ENCODE peak calls at places on chromosome 14, in eight cellular contexts. Y, B, Q, F, D, T, M and L are unnamed samples.

GRCh38 chr14:76201162-76201561 is 49.4 kb downstream of the GPATCH2L start:
- DNase-seq in Y (no peak), B (no peak), Q (no peak), F (no peak), D (no peak), T (no peak), M (no peak), L (no peak)

GRCh38 chr14:75310295-75311059 is 31.8 kb downstream of the FOS start:
- DNase-seq in Y (peak), B (peak), Q (no peak), F (peak), D (peak), T (peak), M (peak), L (peak)

GRCh38 chr14:93977790-93978581 is 1.6 kb upstream of the ASB2 start:
- DNase-seq in Y (no peak), B (no peak), Q (peak), F (peak), D (no peak), T (no peak), M (no peak), L (no peak)

GRCh38 chr14:98345186-98345585 is 926.8 kb downstream of the BCL11B start:
- DNase-seq in Y (no peak), B (no peak), Q (no peak), F (no peak), D (no peak), T (no peak), M (no peak), L (no peak)

GRCh38 chr14:99682809-99683618 is 1.1 kb upstream of the CYP46A1 start:
- DNase-seq in Y (peak), B (peak), Q (peak), F (peak), D (peak), T (peak), M (peak), L (peak)

GRCh38 chr14:54175298-54175942 is 218.8 kb upstream of the BMP4 start:
- DNase-seq in Y (peak), B (peak), Q (peak), F (no peak), D (peak), T (peak), M (peak), L (peak)

GRCh38 chr14:24056800-24057184 is 5.0 kb downstream of the CARMIL3 start:
- DNase-seq in Y (no peak), B (no peak), Q (no peak), F (peak), D (no peak), T (no peak), M (no peak), L (no peak)

GRCh38 chr14:72516936-72517408 is 376.9 kb downstream of the DPF3 start:
- DNase-seq in Y (peak), B (peak), Q (peak), F (no peak), D (peak), T (peak), M (peak), L (peak)

GRCh38 chr14:76376409-76376877 is 506 bp downstream of the ESRRB start:
- DNase-seq in Y (no peak), B (no peak), Q (no peak), F (no peak), D (no peak), T (no peak), M (no peak), L (no peak)

GRCh38 chr14:95150910-95151309 is 6.4 kb downstream of the DICER1 start:
- DNase-seq in Y (no peak), B (no peak), Q (no peak), F (no peak), D (no peak), T (no peak), M (no peak), L (no peak)

GRCh38 chr14:77921820-77922219 is 121.9 kb downstream of the ADCK1 start:
- DNase-seq in Y (no peak), B (no peak), Q (no peak), F (no peak), D (no peak), T (no peak), M (no peak), L (no peak)

GRCh38 chr14:36663404-36664321 is 2.0 kb downstream of the PAX9 start:
- DNase-seq in Y (no peak), B (no peak), Q (no peak), F (peak), D (no peak), T (no peak), M (peak), L (no peak)

GRCh38 chr14:103294091-103294490 is 39.9 kb upstream of the EIF5 start:
- DNase-seq in Y (no peak), B (no peak), Q (no peak), F (no peak), D (no peak), T (no peak), M (no peak), L (no peak)

GRCh38 chr14:90576581-90576980 is 179.8 kb downstream of the CALM1 start:
- DNase-seq in Y (no peak), B (no peak), Q (no peak), F (no peak), D (no peak), T (no peak), M (no peak), L (no peak)

GRCh38 chr14:99430491-99430890 is 50.2 kb downstream of the SETD3 start:
- DNase-seq in Y (no peak), B (peak), Q (peak), F (peak), D (no peak), T (no peak), M (peak), L (no peak)

GRCh38 chr14:93096923-93097322 is 18.8 kb downstream of the ITPK1 start:
- DNase-seq in Y (no peak), B (no peak), Q (no peak), F (no peak), D (peak), T (no peak), M (no peak), L (no peak)

GRCh38 chr14:104984056-104984894 is 1.3 kb upstream of the CLBA1 start:
- DNase-seq in Y (no peak), B (no peak), Q (no peak), F (peak), D (peak), T (no peak), M (no peak), L (no peak)

GRCh38 chr14:85987292-85987691 is 457.3 kb downstream of the FLRT2 start:
- DNase-seq in Y (no peak), B (no peak), Q (no peak), F (no peak), D (no peak), T (no peak), M (no peak), L (no peak)

GRCh38 chr14:59424707-59425106 is 40.5 kb downstream of the GPR135 start:
- DNase-seq in Y (no peak), B (no peak), Q (no peak), F (peak), D (peak), T (no peak), M (no peak), L (no peak)

GRCh38 chr14:90697577-90698206 is 118.5 kb downstream of the TTC7B start:
- DNase-seq in Y (peak), B (peak), Q (peak), F (peak), D (peak), T (peak), M (peak), L (peak)

GRCh38 chr14:65041434-65041915 is 54.8 kb downstream of the FNTB start:
- DNase-seq in Y (no peak), B (no peak), Q (no peak), F (no peak), D (no peak), T (no peak), M (no peak), L (no peak)

GRCh38 chr14:71452987-71453386 is 479.2 kb upstream of the RGS6 start:
- DNase-seq in Y (no peak), B (no peak), Q (no peak), F (no peak), D (no peak), T (no peak), M (no peak), L (no peak)

GRCh38 chr14:79638647-79639266 is 572.5 kb downstream of the DIO2 start:
- DNase-seq in Y (no peak), B (no peak), Q (no peak), F (no peak), D (no peak), T (no peak), M (peak), L (peak)

GRCh38 chr14:96660135-96660534 is 137.0 kb upstream of the VRK1 start:
- DNase-seq in Y (no peak), B (no peak), Q (no peak), F (no peak), D (no peak), T (no peak), M (no peak), L (no peak)

GRCh38 chr14:92577321-92577742 is 63.8 kb downstream of the RIN3 start:
- DNase-seq in Y (no peak), B (no peak), Q (no peak), F (no peak), D (no peak), T (no peak), M (no peak), L (no peak)

GRCh38 chr14:91167380-91167770 is 53.5 kb downstream of the DGLUCY start:
- DNase-seq in Y (no peak), B (no peak), Q (no peak), F (no peak), D (no peak), T (no peak), M (peak), L (no peak)

GRCh38 chr14:34501997-34502396 is 37.5 kb downstream of the EAPP start:
- DNase-seq in Y (no peak), B (no peak), Q (no peak), F (no peak), D (no peak), T (no peak), M (no peak), L (no peak)

GRCh38 chr14:103206023-103206481 is 82.8 kb downstream of the TNFAIP2 start:
- DNase-seq in Y (no peak), B (no peak), Q (no peak), F (peak), D (no peak), T (no peak), M (no peak), L (no peak)

GRCh38 chr14:94935901-94936300 is 166.0 kb upstream of the GSC start:
- DNase-seq in Y (no peak), B (no peak), Q (no peak), F (no peak), D (no peak), T (no peak), M (peak), L (no peak)

GRCh38 chr14:45716506-45716905 is 463.5 kb upstream of the MIS18BP1 start:
- DNase-seq in Y (no peak), B (peak), Q (no peak), F (no peak), D (no peak), T (no peak), M (peak), L (no peak)